ENCODE peak calls at places on chromosome X, in seven cellular contexts. One of them, this sample, is unnamed.

GRCh38 chrX:110568396-110568795 is 209.7 kb downstream of the RTL9 start:
- DNase-seq in mesendoderm: peak; percentile 1
- DNase-seq in SJSA1: no peak
- DNase-seq in bronchial epithelial cell: no peak
- DNase-seq in HCT116: no peak
- DNase-seq in mesenchymal stem cell: no peak
- DNase-seq in fibroblast of lung: peak; percentile 48
- DNase-seq in this sample: no peak

GRCh38 chrX:71556026-71556425 is 22.2 kb upstream of the GCNA start:
- DNase-seq in bronchial epithelial cell: no peak
- DNase-seq in mesendoderm: no peak
- DNase-seq in SJSA1: no peak
- DNase-seq in mesenchymal stem cell: no peak
- DNase-seq in HCT116: no peak
- DNase-seq in fibroblast of lung: no peak
- DNase-seq in this sample: no peak

GRCh38 chrX:13747836-13748235 is 13.3 kb downstream of the OFD1 start:
- DNase-seq in SJSA1: no peak
- DNase-seq in mesendoderm: peak; percentile 51
- DNase-seq in HCT116: peak; percentile 37
- DNase-seq in mesenchymal stem cell: peak; percentile 63
- DNase-seq in bronchial epithelial cell: peak; percentile 64
- DNase-seq in fibroblast of lung: peak; percentile 58
- DNase-seq in this sample: peak; percentile 44

GRCh38 chrX:8988456-8988855 is 45.5 kb downstream of the FAM9B start:
- DNase-seq in fibroblast of lung: peak; percentile 45
- DNase-seq in bronchial epithelial cell: peak; percentile 87
- DNase-seq in SJSA1: no peak
- DNase-seq in mesenchymal stem cell: peak; percentile 5
- DNase-seq in mesendoderm: no peak
- DNase-seq in HCT116: no peak
- DNase-seq in this sample: no peak

GRCh38 chrX:48802089-48802812 is 384 bp downstream of the HDAC6 start:
- DNase-seq in bronchial epithelial cell: peak; percentile 71
- DNase-seq in mesendoderm: peak; percentile 95
- DNase-seq in fibroblast of lung: peak; percentile 78
- DNase-seq in mesenchymal stem cell: peak; percentile 89
- DNase-seq in HCT116: peak; percentile 57
- DNase-seq in SJSA1: peak; percentile 84
- DNase-seq in this sample: peak; percentile 88

GRCh38 chrX:137565921-137566745 is at the start of gene ZIC3:
- DNase-seq in mesenchymal stem cell: peak; percentile 0
- DNase-seq in bronchial epithelial cell: peak; percentile 4
- DNase-seq in SJSA1: no peak
- DNase-seq in fibroblast of lung: peak; percentile 24
- DNase-seq in mesendoderm: peak; percentile 91
- DNase-seq in HCT116: no peak
- DNase-seq in this sample: peak; percentile 98

GRCh38 chrX:17291998-17292658 is 82.9 kb upstream of the NHS start:
- DNase-seq in fibroblast of lung: peak; percentile 30
- DNase-seq in HCT116: no peak
- DNase-seq in bronchial epithelial cell: no peak
- DNase-seq in SJSA1: no peak
- DNase-seq in mesendoderm: no peak
- DNase-seq in mesenchymal stem cell: no peak
- DNase-seq in this sample: peak; percentile 15

GRCh38 chrX:52271212-52271611 is 86.5 kb downstream of the MAGED4 start:
- DNase-seq in mesendoderm: peak; percentile 53
- DNase-seq in SJSA1: no peak
- DNase-seq in bronchial epithelial cell: peak; percentile 20
- DNase-seq in fibroblast of lung: no peak
- DNase-seq in HCT116: no peak
- DNase-seq in mesenchymal stem cell: peak; percentile 29
- DNase-seq in this sample: peak; percentile 37

GRCh38 chrX:66863721-66864120 is 224.8 kb upstream of the EDA2R start:
- DNase-seq in mesendoderm: no peak
- DNase-seq in fibroblast of lung: no peak
- DNase-seq in bronchial epithelial cell: no peak
- DNase-seq in HCT116: no peak
- DNase-seq in SJSA1: no peak
- DNase-seq in mesenchymal stem cell: no peak
- DNase-seq in this sample: no peak

GRCh38 chrX:44542567-44543325 is at the start of gene FUNDC1:
- DNase-seq in mesenchymal stem cell: peak; percentile 92
- DNase-seq in SJSA1: peak; percentile 91
- DNase-seq in mesendoderm: peak; percentile 98
- DNase-seq in fibroblast of lung: peak; percentile 90
- DNase-seq in HCT116: peak; percentile 83
- DNase-seq in bronchial epithelial cell: peak; percentile 83
- DNase-seq in this sample: peak; percentile 81

GRCh38 chrX:118702741-118703140 is 24.7 kb upstream of the IL13RA1 start:
- DNase-seq in HCT116: peak; percentile 49
- DNase-seq in mesendoderm: no peak
- DNase-seq in bronchial epithelial cell: peak; percentile 59
- DNase-seq in mesenchymal stem cell: peak; percentile 18
- DNase-seq in SJSA1: no peak
- DNase-seq in fibroblast of lung: peak; percentile 41
- DNase-seq in this sample: no peak

GRCh38 chrX:112834016-112834855 is 6.4 kb downstream of the AMOT start:
- DNase-seq in mesenchymal stem cell: peak; percentile 81
- DNase-seq in mesendoderm: peak; percentile 65
- DNase-seq in bronchial epithelial cell: no peak
- DNase-seq in fibroblast of lung: peak; percentile 82
- DNase-seq in SJSA1: peak; percentile 41
- DNase-seq in HCT116: no peak
- DNase-seq in this sample: no peak

GRCh38 chrX:11724122-11725017 is 33.7 kb upstream of the MSL3 start:
- DNase-seq in mesenchymal stem cell: peak; percentile 48
- DNase-seq in fibroblast of lung: peak; percentile 19
- DNase-seq in mesendoderm: peak; percentile 11
- DNase-seq in bronchial epithelial cell: peak; percentile 25
- DNase-seq in HCT116: peak; percentile 7
- DNase-seq in SJSA1: no peak
- DNase-seq in this sample: peak; percentile 33

GRCh38 chrX:112067601-112068000 is 15.0 kb downstream of the TRPC5 start:
- DNase-seq in SJSA1: no peak
- DNase-seq in bronchial epithelial cell: no peak
- DNase-seq in HCT116: no peak
- DNase-seq in mesenchymal stem cell: no peak
- DNase-seq in mesendoderm: no peak
- DNase-seq in fibroblast of lung: no peak
- DNase-seq in this sample: no peak

GRCh38 chrX:17411189-17411588 is 36.2 kb downstream of the NHS start:
- DNase-seq in mesendoderm: no peak
- DNase-seq in bronchial epithelial cell: no peak
- DNase-seq in mesenchymal stem cell: no peak
- DNase-seq in SJSA1: no peak
- DNase-seq in fibroblast of lung: peak; percentile 36
- DNase-seq in HCT116: no peak
- DNase-seq in this sample: no peak

GRCh38 chrX:71919436-71919835 is 8.8 kb downstream of the NHSL2 start:
- DNase-seq in fibroblast of lung: peak; percentile 62
- DNase-seq in SJSA1: no peak
- DNase-seq in HCT116: no peak
- DNase-seq in mesenchymal stem cell: peak; percentile 16
- DNase-seq in bronchial epithelial cell: no peak
- DNase-seq in mesendoderm: no peak
- DNase-seq in this sample: no peak

GRCh38 chrX:71923516-71923915 is 12.9 kb downstream of the NHSL2 start:
- DNase-seq in mesendoderm: no peak
- DNase-seq in HCT116: no peak
- DNase-seq in SJSA1: no peak
- DNase-seq in mesenchymal stem cell: peak; percentile 25
- DNase-seq in fibroblast of lung: peak; percentile 13
- DNase-seq in bronchial epithelial cell: no peak
- DNase-seq in this sample: no peak

DNA sequence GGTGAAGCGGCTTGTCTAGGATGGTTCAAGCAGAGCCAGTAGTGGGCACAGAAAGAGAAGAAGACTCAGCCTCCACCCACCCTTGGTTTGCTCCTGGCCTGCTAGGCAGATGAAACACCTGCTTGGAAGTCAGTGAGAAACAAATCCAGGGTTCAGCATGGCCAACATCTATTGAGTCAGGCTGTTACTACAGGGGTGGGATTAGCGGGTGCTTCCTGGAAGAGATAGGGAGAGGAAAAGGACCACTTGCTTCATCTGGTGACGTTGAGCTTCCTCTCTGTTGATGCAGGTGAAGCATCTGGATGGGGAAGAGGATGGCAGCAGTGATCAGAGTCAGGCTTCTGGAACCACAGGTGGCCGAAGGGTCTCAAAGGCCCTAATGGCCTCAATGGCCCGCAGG is 3.0 kb downstream of the MAGED2 start:
- DNase-seq in mesenchymal stem cell: no peak
- DNase-seq in mesendoderm: no peak
- DNase-seq in fibroblast of lung: no peak
- DNase-seq in HCT116: no peak
- DNase-seq in bronchial epithelial cell: no peak
- DNase-seq in SJSA1: no peak
- DNase-seq in this sample: no peak
- H3K4me3 ChIP-seq in mesenchymal stem cell: no peak overlapping the region
- H3K4me3 ChIP-seq in mesendoderm: no peak overlapping the region
- H3K4me3 ChIP-seq in fibroblast of lung: peak overlapping the region; percentile 76
- H3K4me3 ChIP-seq in HCT116: no peak overlapping the region
- H3K4me3 ChIP-seq in bronchial epithelial cell: no peak overlapping the region
- H3K4me3 ChIP-seq in SJSA1: no peak overlapping the region
- H3K4me3 ChIP-seq in this sample: no peak overlapping the region

DNA sequence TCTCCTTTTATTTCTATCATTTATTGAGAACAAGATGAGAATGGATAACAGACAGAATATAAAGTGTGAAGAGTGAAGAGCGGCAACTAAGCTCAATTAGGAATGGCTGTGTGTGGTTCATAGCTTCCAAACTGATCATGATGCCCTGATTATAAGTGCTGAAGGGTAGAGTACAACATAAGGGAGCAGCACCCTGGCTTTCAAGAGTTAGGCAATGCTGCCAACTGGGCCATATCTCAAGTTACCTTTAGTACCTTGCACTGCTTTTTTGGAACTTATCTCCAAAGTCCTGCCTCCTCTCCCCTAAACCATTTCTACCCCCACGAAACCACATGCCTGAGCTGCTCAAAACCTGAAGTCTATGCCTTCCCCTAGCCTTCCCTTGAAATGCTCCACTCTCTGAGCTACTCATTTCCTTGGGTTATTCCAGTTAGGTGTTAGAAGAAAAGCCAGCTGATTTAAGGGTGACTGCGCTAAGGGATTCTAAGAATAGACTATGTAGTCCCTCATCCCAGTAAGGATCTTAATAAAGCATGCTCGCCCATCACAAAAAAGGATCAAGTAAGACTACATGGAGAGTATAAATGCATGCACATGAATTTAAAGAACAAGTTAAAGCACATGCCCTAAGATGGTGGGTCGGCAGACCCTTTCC is 29.6 kb downstream of the MED14 start:
- DNase-seq in bronchial epithelial cell: no peak
- DNase-seq in mesenchymal stem cell: no peak
- DNase-seq in mesendoderm: no peak
- DNase-seq in fibroblast of lung: no peak
- DNase-seq in HCT116: no peak
- DNase-seq in SJSA1: no peak
- DNase-seq in this sample: no peak
- H3K36me3 ChIP-seq in bronchial epithelial cell: peaks cover 2% of the 10 kb centered on the region
- H3K36me3 ChIP-seq in mesenchymal stem cell: no peaks in the 10 kb centered on the region
- H3K36me3 ChIP-seq in mesendoderm: no peaks in the 10 kb centered on the region
- H3K36me3 ChIP-seq in fibroblast of lung: no peaks in the 10 kb centered on the region
- H3K36me3 ChIP-seq in HCT116: peaks cover 3% of the 10 kb centered on the region
- H3K36me3 ChIP-seq in SJSA1: peaks cover 21% of the 10 kb centered on the region
- H3K36me3 ChIP-seq in this sample: peaks cover 13% of the 10 kb centered on the region

DNA sequence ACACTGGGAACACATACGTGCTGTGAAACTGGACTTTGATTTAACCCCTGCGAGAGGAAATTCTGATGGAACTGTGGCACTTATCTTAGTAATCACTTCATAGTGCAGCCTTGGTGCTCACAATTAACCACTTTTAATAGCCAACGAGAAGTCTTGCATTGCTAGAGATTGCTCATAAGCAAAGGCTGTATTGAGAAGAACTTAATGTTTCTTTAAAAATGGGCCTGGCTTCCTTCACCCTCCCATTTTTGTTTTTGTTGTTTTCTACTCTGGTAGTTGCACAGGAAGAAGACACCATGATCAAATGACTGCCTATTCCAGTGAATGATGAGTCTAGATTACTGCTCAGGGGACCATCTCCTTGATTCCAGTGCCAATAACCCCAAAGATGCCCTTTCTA is 52.5 kb upstream of the NKAP start:
- DNase-seq in fibroblast of lung: no peak
- DNase-seq in mesenchymal stem cell: no peak
- DNase-seq in HCT116: no peak
- DNase-seq in bronchial epithelial cell: no peak
- DNase-seq in SJSA1: no peak
- DNase-seq in mesendoderm: no peak
- DNase-seq in this sample: no peak
- H3K27me3 ChIP-seq in fibroblast of lung: peaks cover 33% of the 10 kb centered on the region
- H3K27me3 ChIP-seq in mesenchymal stem cell: peaks cover 73% of the 10 kb centered on the region
- H3K27me3 ChIP-seq in HCT116: peaks cover 6% of the 10 kb centered on the region
- H3K27me3 ChIP-seq in bronchial epithelial cell: peaks cover 37% of the 10 kb centered on the region
- H3K27me3 ChIP-seq in SJSA1: peaks cover 34% of the 10 kb centered on the region
- H3K27me3 ChIP-seq in mesendoderm: peaks cover 57% of the 10 kb centered on the region
- H3K27me3 ChIP-seq in this sample: peaks cover 97% of the 10 kb centered on the region

GRCh38 chrX:133981908-133982307 is 3.5 kb downstream of the GPC3 start:
- DNase-seq in SJSA1: no peak
- DNase-seq in mesendoderm: no peak
- DNase-seq in bronchial epithelial cell: no peak
- DNase-seq in HCT116: no peak
- DNase-seq in mesenchymal stem cell: no peak
- DNase-seq in fibroblast of lung: no peak
- DNase-seq in this sample: peak; percentile 10

GRCh38 chrX:133983243-133983973 is 2.0 kb downstream of the GPC3 start:
- DNase-seq in fibroblast of lung: no peak
- DNase-seq in mesenchymal stem cell: no peak
- DNase-seq in mesendoderm: no peak
- DNase-seq in HCT116: no peak
- DNase-seq in bronchial epithelial cell: no peak
- DNase-seq in SJSA1: no peak
- DNase-seq in this sample: peak; percentile 32

GRCh38 chrX:133980832-133981588 is 4.4 kb downstream of the GPC3 start:
- DNase-seq in mesenchymal stem cell: no peak
- DNase-seq in SJSA1: no peak
- DNase-seq in bronchial epithelial cell: no peak
- DNase-seq in HCT116: no peak
- DNase-seq in mesendoderm: no peak
- DNase-seq in fibroblast of lung: no peak
- DNase-seq in this sample: peak; percentile 8

GRCh38 chrX:133980406-133980805 is 5.0 kb downstream of the GPC3 start:
- DNase-seq in mesenchymal stem cell: no peak
- DNase-seq in SJSA1: no peak
- DNase-seq in HCT116: no peak
- DNase-seq in bronchial epithelial cell: peak; percentile 26
- DNase-seq in mesendoderm: no peak
- DNase-seq in fibroblast of lung: no peak
- DNase-seq in this sample: no peak

DNA sequence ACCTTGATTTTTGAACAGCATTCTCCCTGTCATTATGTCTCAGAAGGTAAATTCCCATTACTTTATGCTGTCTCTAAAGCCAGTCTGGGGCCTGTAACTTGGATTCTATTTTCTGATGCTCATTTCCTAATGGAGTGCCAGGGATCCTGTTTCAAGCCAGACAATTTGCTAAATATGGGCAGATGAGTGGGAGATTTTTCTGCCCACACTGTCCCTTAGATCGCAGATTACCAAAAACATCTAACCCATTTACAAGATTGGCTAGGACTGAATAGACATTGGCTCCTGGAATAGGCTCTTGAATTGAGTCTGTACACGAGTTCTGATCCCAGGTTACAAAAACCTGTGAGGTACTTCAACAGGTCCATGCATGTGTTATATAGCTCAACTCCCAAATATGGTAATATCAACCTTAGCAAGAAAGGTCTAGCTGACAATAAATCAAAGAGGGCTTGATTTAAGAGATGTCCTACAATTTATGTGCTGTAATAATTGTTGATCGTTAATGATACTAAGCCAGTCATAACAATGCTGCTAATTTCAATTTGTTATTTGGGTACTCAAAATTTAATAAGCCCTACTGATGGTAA is 5.7 kb downstream of the GPC3 start:
- DNase-seq in fibroblast of lung: no peak
- DNase-seq in mesenchymal stem cell: no peak
- DNase-seq in bronchial epithelial cell: peak; percentile 29
- DNase-seq in mesendoderm: no peak
- DNase-seq in SJSA1: no peak
- DNase-seq in HCT116: no peak
- DNase-seq in this sample: no peak
- H3K4me3 ChIP-seq in fibroblast of lung: no peak overlapping the region
- H3K4me3 ChIP-seq in mesenchymal stem cell: no peak overlapping the region
- H3K4me3 ChIP-seq in bronchial epithelial cell: no peak overlapping the region
- H3K4me3 ChIP-seq in mesendoderm: no peak overlapping the region
- H3K4me3 ChIP-seq in SJSA1: no peak overlapping the region
- H3K4me3 ChIP-seq in HCT116: no peak overlapping the region
- H3K4me3 ChIP-seq in this sample: no peak overlapping the region